ENCODE peak calls at places on chromosomes 13 and 19, in eight cellular contexts. R is lower lobe of right lung, V is uterus, Y is tibial nerve, S is heart left ventricle, L is right atrium auricular region, O is pancreas, B is OCI-LY7. Z is an unnamed sample.

GRCh38 chr19:45047188-45047797 is 8.4 kb downstream of the CLASRP start:
- DNase-seq in O (no peak), R (no peak), B (peak), V (no peak), L (no peak), Y (no peak), S (no peak), Z (no peak)

GRCh38 chr13:35648109-35648508 is 171.6 kb upstream of the MAB21L1 start:
- DNase-seq in O (no peak), S (no peak), V (no peak), L (no peak), B (no peak), Y (no peak), R (no peak), Z (no peak)

GRCh38 chr19:35313614-35314013 is 15.4 kb upstream of the CD22 start:
- DNase-seq in L (no peak), Y (no peak), V (no peak), S (no peak), R (no peak), O (no peak), B (no peak), Z (no peak)

GRCh38 chr19:50358483-50359431 is 6.7 kb downstream of the NAPSA start:
- DNase-seq in L (no peak), O (peak), Y (no peak), B (no peak), S (peak), V (peak), R (peak), Z (peak)

GRCh38 chr19:17933414-17934129 is 757 bp downstream of the CCDC124 start:
- DNase-seq in R (no peak), B (no peak), V (no peak), S (no peak), L (no peak), Y (no peak), O (no peak), Z (no peak)

GRCh38 chr13:50421457-50422130 is 406.4 kb downstream of the KCNRG start:
- DNase-seq in B (no peak), S (no peak), R (no peak), V (no peak), Y (no peak), L (no peak), O (no peak), Z (no peak)

GRCh38 chr19:27635401-27635800 is 1577.5 kb downstream of the UQCRFS1 start:
- DNase-seq in B (no peak), L (no peak), Y (no peak), R (no peak), O (no peak), V (no peak), S (no peak), Z (no peak)

GRCh38 chr13:101730420-101731000 is 278.0 kb downstream of the ITGBL1 start:
- DNase-seq in R (no peak), Y (no peak), B (no peak), O (no peak), S (no peak), L (no peak), V (no peak), Z (no peak)

GRCh38 chr13:47463726-47464125 is 537.3 kb downstream of the SUCLA2 start:
- DNase-seq in S (no peak), Y (no peak), R (no peak), B (no peak), V (no peak), L (no peak), O (no peak), Z (no peak)

GRCh38 chr19:30690935-30691505 is 318.8 kb downstream of the ZNF536 start:
- DNase-seq in O (no peak), R (no peak), Y (no peak), B (no peak), L (no peak), S (no peak), V (no peak), Z (no peak)

GRCh38 chr13:102610296-102610895 is 13.6 kb downstream of the TPP2 start:
- DNase-seq in B (no peak), V (no peak), O (no peak), Y (no peak), L (no peak), R (no peak), S (no peak), Z (no peak)

GRCh38 chr19:29260477-29261317 is 47.7 kb upstream of the UQCRFS1 start:
- DNase-seq in L (no peak), Y (no peak), R (no peak), V (no peak), B (peak), S (no peak), O (no peak), Z (no peak)

GRCh38 chr13:20717581-20718542 is 14.4 kb downstream of the IL17D start:
- DNase-seq in Y (no peak), L (no peak), V (no peak), S (no peak), O (no peak), R (no peak), B (no peak), Z (no peak)

GRCh38 chr19:15292847-15293582 is 39.3 kb downstream of the BRD4 start:
- DNase-seq in O (no peak), L (no peak), V (no peak), Y (no peak), S (no peak), B (peak), R (no peak), Z (no peak)

GRCh38 chr19:47730521-47730889 is 14.8 kb upstream of the NOP53 start:
- DNase-seq in S (no peak), Y (no peak), B (no peak), V (no peak), O (no peak), L (no peak), R (no peak), Z (no peak)

GRCh38 chr13:47215741-47216140 is 318.9 kb upstream of the HTR2A start:
- DNase-seq in R (no peak), Y (no peak), L (no peak), V (no peak), S (no peak), O (no peak), B (no peak), Z (no peak)

GRCh38 chr19:49635530-49636229 is 4.3 kb downstream of the RRAS start:
- DNase-seq in R (no peak), B (no peak), O (no peak), L (no peak), V (no peak), S (no peak), Y (no peak), Z (no peak)

GRCh38 chr19:44585371-44586141 is 27.8 kb upstream of the IGSF23 start:
- DNase-seq in Y (no peak), S (no peak), B (no peak), R (no peak), V (no peak), L (no peak), O (no peak), Z (no peak)

GRCh38 chr13:73849292-73849691 is 284.9 kb downstream of the KLF12 start:
- DNase-seq in V (no peak), L (no peak), Y (no peak), O (no peak), S (no peak), R (no peak), B (peak), Z (no peak)

GRCh38 chr19:34319785-34320184 is 45.2 kb upstream of the GPI start:
- DNase-seq in B (no peak), V (peak), L (no peak), O (no peak), Y (no peak), R (no peak), S (no peak), Z (no peak)

GRCh38 chr19:54017266-54017665 is 25.8 kb downstream of the CACNG6 start:
- DNase-seq in B (no peak), S (no peak), O (no peak), Y (no peak), V (no peak), R (no peak), L (no peak), Z (no peak)

GRCh38 chr19:6056801-6057650 is 53.3 kb downstream of the RFX2 start:
- DNase-seq in L (peak), R (peak), Y (no peak), S (peak), B (no peak), O (peak), V (peak), Z (peak)

GRCh38 chr13:48483589-48483988 is 49.3 kb downstream of the RCBTB2 start:
- DNase-seq in V (no peak), Y (no peak), B (no peak), L (no peak), O (no peak), R (no peak), S (no peak), Z (no peak)

GRCh38 chr13:75437582-75438318 is 44.2 kb downstream of the TBC1D4 start:
- DNase-seq in O (no peak), R (no peak), V (no peak), S (no peak), B (no peak), L (no peak), Y (no peak), Z (no peak)

GRCh38 chr13:103948477-103948876 is 882.3 kb upstream of the SLC10A2 start:
- DNase-seq in V (no peak), O (no peak), R (no peak), L (no peak), Y (no peak), S (no peak), B (no peak), Z (no peak)

GRCh38 chr19:38900816-38901215 is 1.0 kb downstream of the NFKBIB start:
- DNase-seq in R (no peak), S (no peak), B (no peak), O (no peak), L (no peak), V (no peak), Y (no peak), Z (no peak)

GRCh38 chr19:42290523-42291436 is 11.2 kb upstream of the PRR19 start:
- DNase-seq in V (no peak), R (no peak), B (peak), S (no peak), O (no peak), Y (no peak), L (no peak), Z (no peak)

GRCh38 chr19:4745986-4746385 is 22.3 kb upstream of the DPP9 start:
- DNase-seq in S (no peak), Y (no peak), B (no peak), L (no peak), R (no peak), V (no peak), O (no peak), Z (no peak)

GRCh38 chr19:4749870-4750269 is 26.2 kb upstream of the DPP9 start:
- DNase-seq in L (no peak), B (no peak), S (no peak), R (no peak), O (no peak), Y (no peak), V (no peak), Z (no peak)

GRCh38 chr19:4748589-4748988 is 24.9 kb upstream of the DPP9 start:
- DNase-seq in S (no peak), L (no peak), Y (no peak), O (no peak), B (no peak), R (no peak), V (no peak), Z (no peak)

GRCh38 chr19:4744451-4745170 is 21.0 kb upstream of the DPP9 start:
- DNase-seq in Y (no peak), L (peak), O (no peak), S (peak), B (no peak), R (no peak), V (peak), Z (no peak)

DNA sequence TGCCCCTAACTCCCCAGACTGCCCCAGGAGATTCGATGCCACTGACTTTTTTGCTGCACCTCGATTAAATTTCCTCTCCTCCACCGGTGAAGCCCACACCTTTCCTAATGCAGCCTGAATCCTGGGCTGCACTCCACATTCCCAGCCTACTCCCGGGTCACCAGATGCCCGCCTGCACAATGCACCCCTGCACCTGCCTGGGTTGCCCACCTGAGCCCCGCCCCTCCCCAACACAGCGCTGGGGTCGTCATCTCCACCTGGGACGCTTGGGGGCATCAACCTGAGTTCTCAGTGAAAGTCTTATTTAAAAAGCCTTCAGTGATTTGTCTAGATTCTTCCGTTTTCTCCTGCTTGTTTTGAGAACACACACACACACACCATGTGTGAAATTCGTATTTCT is 24.5 kb upstream of the DPP9 start:
- DNase-seq in V (no peak), L (no peak), O (no peak), B (no peak), S (no peak), R (no peak), Y (no peak), Z (no peak)
- H3K4me3 ChIP-seq in V (no peak), L (no peak), O (no peak), B (no peak), S (no peak), R (no peak), Y (no peak), Z (no peak)

DNA sequence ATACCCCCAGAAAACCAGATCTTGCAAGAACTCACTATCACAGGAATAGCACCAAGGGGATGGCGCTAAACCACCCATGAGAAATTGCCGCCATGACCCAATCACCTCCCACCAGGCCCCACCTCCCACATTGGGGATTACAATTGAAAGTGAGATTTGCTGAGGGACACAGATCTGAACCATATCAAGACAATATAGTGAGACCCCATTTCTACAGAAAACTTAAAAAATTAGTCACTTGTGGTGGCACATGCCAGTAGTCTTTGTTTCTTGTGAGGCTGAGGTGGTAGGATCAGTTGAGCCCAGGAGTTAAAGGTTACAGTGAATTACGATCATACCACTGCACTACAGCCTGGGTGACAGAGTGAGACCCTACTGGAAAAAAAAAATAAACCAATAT is 9.7 kb downstream of the DNAJC15 start:
- DNase-seq in L (no peak), V (no peak), Y (no peak), R (no peak), S (no peak), O (no peak), B (no peak), Z (no peak)
- TF ChIP-seq CTCF in L (no peak), V (no peak), Y (no peak), R (no peak), S (no peak), O (no peak), B (no peak), Z (no peak)

GRCh38 chr19:11130824-11131455 is 24.6 kb downstream of the SPC24 start:
- DNase-seq in Y (peak), S (peak), V (peak), R (peak), O (peak), B (peak), L (peak), Z (peak)
- H3K27ac ChIP-seq in Y (no peak), S (peak), V (peak), R (peak), O (no peak), B (no peak), L (peak), Z (peak)

DNA sequence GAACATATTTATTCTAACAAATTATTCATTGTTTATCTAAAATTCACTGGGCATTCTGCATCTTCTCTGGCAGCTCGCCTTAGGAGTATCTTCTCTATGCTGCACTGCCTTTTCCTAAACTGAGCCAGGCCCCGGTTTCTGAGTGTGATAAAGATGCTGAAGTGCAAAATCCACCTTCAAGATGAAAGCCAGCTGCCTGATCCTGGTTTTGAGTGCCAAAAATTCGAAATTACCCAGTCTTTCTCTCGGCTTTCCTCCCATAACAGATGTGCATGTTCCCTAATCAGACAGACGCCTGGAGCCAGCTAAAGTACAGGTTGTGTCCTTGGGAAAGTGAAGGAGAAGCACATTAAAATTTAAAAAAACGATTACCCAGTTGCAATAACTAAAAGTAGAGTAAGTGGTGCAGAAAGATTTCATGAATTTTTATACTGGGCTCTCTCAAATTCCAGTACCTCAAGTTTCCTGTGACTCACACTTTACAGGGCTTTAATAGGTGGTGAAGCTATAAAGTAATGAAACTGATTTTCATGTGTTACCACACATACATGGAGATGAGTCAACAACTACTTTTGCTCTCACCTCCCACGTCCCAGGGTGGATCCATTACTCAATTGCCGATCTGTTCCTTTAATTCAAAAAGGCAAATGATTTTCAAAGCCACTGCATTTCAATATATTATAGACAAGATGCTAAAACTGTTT is 65.0 kb upstream of the GTF2F2 start:
- DNase-seq in V (peak), O (no peak), B (no peak), Y (no peak), L (no peak), R (no peak), S (no peak), Z (no peak)
- H3K4me3 ChIP-seq in V (no peak), O (no peak), B (no peak), Y (no peak), L (no peak), R (no peak), S (no peak), Z (no peak)

GRCh38 chr13:106802917-106803316 is 235.0 kb upstream of the ARGLU1 start:
- DNase-seq in B (no peak), R (no peak), L (no peak), Y (no peak), V (no peak), O (no peak), S (no peak), Z (no peak)
- TF ChIP-seq CTCF in B (no peak), R (no peak), L (no peak), Y (no peak), V (no peak), O (no peak), S (no peak), Z (no peak)

DNA sequence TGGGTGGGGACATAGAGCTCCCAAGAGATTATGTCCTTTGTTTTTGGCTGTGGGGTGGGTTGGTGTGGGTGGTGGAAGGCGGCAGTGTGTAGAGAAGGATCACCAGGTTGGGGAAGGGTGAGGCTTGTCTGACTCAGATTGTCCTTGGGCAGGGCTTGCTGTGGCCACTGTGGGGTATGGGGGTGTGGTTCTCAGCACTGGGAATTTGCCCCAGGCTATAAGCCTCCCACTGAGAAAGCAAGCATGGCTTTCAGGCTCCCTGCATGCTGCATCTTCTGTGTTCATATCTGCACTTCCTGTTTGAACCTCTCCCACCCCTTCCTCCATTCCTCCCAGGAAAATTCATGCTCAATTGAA is 34.9 kb downstream of the DNAJC15 start:
- DNase-seq in Y (no peak), V (no peak), O (no peak), S (peak), L (no peak), R (no peak), B (no peak), Z (peak)
- H3K27ac ChIP-seq in Y (no peak), V (peak), O (peak), S (peak), L (no peak), R (peak), B (no peak), Z (peak)

GRCh38 chr19:719636-720377 is 11.1 kb downstream of the PALM start:
- DNase-seq in V (no peak), O (no peak), L (no peak), Y (no peak), R (no peak), S (no peak), B (no peak), Z (no peak)
- H3K4me3 ChIP-seq in V (no peak), O (no peak), L (no peak), Y (no peak), R (peak), S (no peak), B (no peak), Z (no peak)

GRCh38 chr19:4375620-4376228 is 24.6 kb downstream of the SH3GL1 start:
- DNase-seq in S (peak), B (peak), V (peak), Y (no peak), R (no peak), O (peak), L (no peak), Z (no peak)
- TF ChIP-seq CTCF in S (no peak), B (peak), V (peak), Y (peak), R (peak), O (no peak), L (peak), Z (peak)

GRCh38 chr19:46637224-46637623 is 1.2 kb upstream of the GNG8 start:
- DNase-seq in L (no peak), R (no peak), S (no peak), B (no peak), Y (no peak), O (no peak), V (no peak), Z (no peak)

GRCh38 chr19:46633130-46633529 is 2.9 kb downstream of the GNG8 start:
- DNase-seq in B (no peak), V (no peak), Y (no peak), R (no peak), O (no peak), L (no peak), S (no peak), Z (no peak)

GRCh38 chr19:46634045-46634655 is 1.9 kb downstream of the GNG8 start:
- DNase-seq in O (peak), S (peak), R (peak), V (peak), L (peak), B (peak), Y (peak), Z (peak)

GRCh38 chr19:46635920-46636761 is at the start of gene GNG8:
- DNase-seq in Y (no peak), R (no peak), S (no peak), V (no peak), O (no peak), L (no peak), B (no peak), Z (no peak)

GRCh38 chr19:46634656-46635218 is 1.3 kb downstream of the GNG8 start:
- DNase-seq in L (no peak), R (no peak), S (no peak), V (no peak), O (no peak), Y (no peak), B (no peak), Z (no peak)
- H3K27ac ChIP-seq in L (peak), R (no peak), S (no peak), V (no peak), O (no peak), Y (no peak), B (no peak), Z (no peak)

Z was measured in heart right ventricle.